ENCODE peak calls at places on chromosomes 12 and 14, in four cellular contexts. I, V, X and Z are unnamed samples.
A peak's percentile ranks its signal among the peaks of the same experiment; 100 is the strongest.

GRCh38 chr14:73003688-73004087 is 23.2 kb downstream of the ZFYVE1 start:
- DNase-seq in I (no peak), V (no peak), X (no peak), Z (no peak)

GRCh38 chr12:24185787-24186186 is 236.3 kb upstream of the SOX5 start:
- DNase-seq in I (no peak), V (no peak), X (no peak), Z (no peak)

GRCh38 chr12:95859344-95859816 is 628 bp downstream of the SNRPF start:
- DNase-seq in I (peak; percentile 67), V (peak; percentile 26), X (peak; percentile 19), Z (no peak)

GRCh38 chr14:51774209-51774608 is 86.2 kb upstream of the GNG2 start:
- DNase-seq in I (no peak), V (no peak), X (no peak), Z (no peak)

GRCh38 chr12:124040286-124040685 is 67.3 kb downstream of the ZNF664 start:
- DNase-seq in I (no peak), V (peak; percentile 56), X (peak; percentile 55), Z (no peak)

GRCh38 chr14:93709249-93709648 is 79.0 kb downstream of the PRIMA1 start:
- DNase-seq in I (peak; percentile 4), V (no peak), X (no peak), Z (no peak)

GRCh38 chr14:56340921-56341320 is 222.7 kb downstream of the PELI2 start:
- DNase-seq in I (no peak), V (no peak), X (no peak), Z (no peak)

GRCh38 chr12:106767206-106767605 is 7.3 kb upstream of the RIC8B start:
- DNase-seq in I (no peak), V (no peak), X (no peak), Z (no peak)

GRCh38 chr12:114625294-114625851 is 58.6 kb downstream of the TBX3 start:
- DNase-seq in I (peak; percentile 77), V (peak; percentile 70), X (peak; percentile 75), Z (no peak)

GRCh38 chr12:91274886-91275285 is 92.3 kb upstream of the DCN start:
- DNase-seq in I (peak; percentile 20), V (peak; percentile 88), X (peak; percentile 64), Z (no peak)

GRCh38 chr12:28699029-28699428 is 450.0 kb upstream of the FAR2 start:
- DNase-seq in I (no peak), V (no peak), X (no peak), Z (no peak)

GRCh38 chr14:69636051-69636639 is 24.7 kb downstream of the SUSD6 start:
- DNase-seq in I (no peak), V (peak; percentile 32), X (no peak), Z (no peak)

GRCh38 chr12:56884421-56884820 is 49.8 kb downstream of the SDR9C7 start:
- DNase-seq in I (peak; percentile 62), V (peak; percentile 4), X (no peak), Z (no peak)

GRCh38 chr14:47332939-47333338 is 342.5 kb downstream of the MDGA2 start:
- DNase-seq in I (no peak), V (no peak), X (no peak), Z (no peak)

GRCh38 chr12:48442191-48442828 is 30.0 kb upstream of the ANP32D start:
- DNase-seq in I (no peak), V (no peak), X (no peak), Z (no peak)

GRCh38 chr12:96846313-96846712 is 60.7 kb upstream of the NEDD1 start:
- DNase-seq in I (no peak), V (no peak), X (no peak), Z (no peak)

GRCh38 chr12:21527451-21528180 is 1.5 kb downstream of the SPX start:
- DNase-seq in I (peak; percentile 83), V (peak; percentile 60), X (peak; percentile 41), Z (peak; percentile 86)

GRCh38 chr12:114405449-114406271 is at the start of gene TBX5:
- DNase-seq in I (peak; percentile 87), V (peak; percentile 81), X (peak; percentile 74), Z (no peak)

GRCh38 chr14:96084796-96085195 is 45.6 kb downstream of the C14orf132 start:
- DNase-seq in I (no peak), V (no peak), X (no peak), Z (no peak)

GRCh38 chr12:25151476-25151875 is 43.5 kb downstream of the DNAI7 start:
- DNase-seq in I (peak; percentile 96), V (peak; percentile 94), X (peak; percentile 96), Z (peak; percentile 29)

GRCh38 chr12:112307219-112308062 is 74.8 kb downstream of the HECTD4 start:
- DNase-seq in I (no peak), V (peak; percentile 54), X (peak; percentile 24), Z (no peak)

GRCh38 chr12:75877588-75878381 is 153.8 kb downstream of the PHLDA1 start:
- DNase-seq in I (peak; percentile 7), V (peak; percentile 58), X (peak; percentile 50), Z (no peak)

GRCh38 chr12:24948452-24948815 is 467 bp downstream of the BCAT1 start:
- DNase-seq in I (peak; percentile 58), V (peak; percentile 50), X (peak; percentile 63), Z (no peak)

GRCh38 chr12:50059440-50060119 is 2.2 kb downstream of the ASIC1 start:
- DNase-seq in I (no peak), V (no peak), X (no peak), Z (no peak)

GRCh38 chr12:89636776-89637160 is 71.9 kb downstream of the ATP2B1 start:
- DNase-seq in I (peak; percentile 36), V (no peak), X (no peak), Z (no peak)

GRCh38 chr14:22230517-22230916 is 358.5 kb downstream of the DAD1 start:
- DNase-seq in I (no peak), V (no peak), X (no peak), Z (no peak)

GRCh38 chr12:67926063-67926462 is 63.2 kb upstream of the IFNG-AS1 start:
- DNase-seq in I (no peak), V (no peak), X (no peak), Z (no peak)

GRCh38 chr12:109385339-109386078 is 37.8 kb downstream of the MYO1H start:
- DNase-seq in I (peak; percentile 85), V (peak; percentile 65), X (peak; percentile 70), Z (peak; percentile 79)

GRCh38 chr14:53295985-53296582 is 143.0 kb upstream of the DDHD1 start:
- DNase-seq in I (peak; percentile 52), V (peak; percentile 60), X (peak; percentile 63), Z (no peak)